ENCODE peak calls at places on chromosomes 12 and 14, in nine cellular contexts. W, Q, T, P, B, D, X, V and N are unnamed samples. For H3K4me1, the result is how much of the 10 kb centered on the place peaks cover.

GRCh38 chr12:122834921-122835692 is at the start of gene HIP1R:
- DNase-seq in B (peak), D (peak), Q (peak), P (peak), X (no peak), V (no peak), W (peak), T (peak), N (peak)

GRCh38 chr12:110741795-110742717 is 635 bp downstream of the PPP1CC start:
- DNase-seq in B (peak), Q (peak), X (peak), V (no peak), P (peak), W (no peak), D (no peak), T (peak), N (no peak)

GRCh38 chr12:108622425-108622824 is 11.3 kb downstream of the SELPLG start:
- DNase-seq in D (peak), B (no peak), P (peak), Q (no peak), W (peak), V (no peak), T (no peak), X (no peak), N (no peak)

GRCh38 chr12:67677166-67677565 is 28.6 kb downstream of the DYRK2 start:
- DNase-seq in V (no peak), T (no peak), B (no peak), X (no peak), Q (no peak), W (no peak), P (no peak), D (no peak), N (no peak)

GRCh38 chr12:7210642-7211151 is 21.2 kb downstream of the PEX5 start:
- DNase-seq in Q (peak), X (no peak), B (no peak), D (no peak), P (no peak), T (no peak), W (no peak), V (no peak), N (no peak)

GRCh38 chr12:3137268-3137761 is 60.1 kb downstream of the TSPAN9 start:
- DNase-seq in W (peak), Q (no peak), T (no peak), P (no peak), X (peak), D (no peak), B (no peak), V (no peak), N (peak)

GRCh38 chr12:19482036-19482435 is 42.7 kb downstream of the AEBP2 start:
- DNase-seq in T (no peak), W (no peak), X (no peak), V (no peak), P (no peak), D (no peak), Q (no peak), B (no peak), N (no peak)

GRCh38 chr12:14827043-14827442 is 13.1 kb upstream of the SMCO3 start:
- DNase-seq in D (no peak), P (no peak), X (no peak), T (no peak), B (no peak), V (no peak), Q (no peak), W (no peak), N (no peak)

GRCh38 chr12:70254846-70255245 is 11.6 kb downstream of the CNOT2 start:
- DNase-seq in T (no peak), Q (no peak), B (no peak), V (no peak), D (no peak), X (no peak), W (no peak), P (no peak), N (no peak)

GRCh38 chr14:68783408-68784297 is 9.2 kb downstream of the ZFP36L1 start:
- DNase-seq in T (peak), D (no peak), P (peak), Q (peak), W (no peak), X (peak), B (peak), V (no peak), N (no peak)

GRCh38 chr12:63164911-63165310 is 13.9 kb upstream of the AVPR1A start:
- DNase-seq in P (no peak), T (no peak), V (no peak), W (no peak), D (no peak), X (no peak), B (no peak), Q (no peak), N (peak)

GRCh38 chr14:35985504-35986218 is 159.5 kb downstream of the BRMS1L start:
- DNase-seq in V (peak), T (no peak), W (no peak), P (peak), D (no peak), X (no peak), B (no peak), Q (no peak), N (no peak)

GRCh38 chr12:80400591-80400991 is 43.4 kb upstream of the PTPRQ start:
- DNase-seq in D (no peak), V (no peak), B (no peak), X (no peak), P (no peak), Q (no peak), W (peak), T (no peak), N (no peak)

GRCh38 chr12:47194501-47194900 is 114.7 kb upstream of the AMIGO2 start:
- DNase-seq in Q (no peak), X (no peak), W (no peak), T (no peak), D (peak), P (no peak), B (no peak), V (no peak), N (no peak)

GRCh38 chr14:59224341-59224740 is 35.9 kb downstream of the DAAM1 start:
- DNase-seq in P (no peak), B (no peak), D (no peak), Q (no peak), V (no peak), W (no peak), X (no peak), T (no peak), N (no peak)

GRCh38 chr14:23577710-23578392 is 739 bp downstream of the JPH4 start:
- DNase-seq in P (no peak), Q (no peak), V (no peak), B (no peak), W (no peak), T (peak), X (no peak), D (no peak), N (no peak)

GRCh38 chr12:46492471-46493351 is 120.1 kb upstream of the SLC38A2 start:
- DNase-seq in Q (peak), D (no peak), V (no peak), T (no peak), P (peak), X (no peak), B (peak), W (peak), N (no peak)

GRCh38 chr12:75933136-75933535 is 98.4 kb downstream of the PHLDA1 start:
- DNase-seq in Q (no peak), D (no peak), T (no peak), P (peak), V (no peak), W (peak), B (no peak), X (no peak), N (no peak)

GRCh38 chr12:121089031-121089812 is 43.5 kb upstream of the P2RX7 start:
- DNase-seq in B (no peak), D (peak), W (no peak), Q (peak), X (peak), T (no peak), V (no peak), P (peak), N (no peak)

GRCh38 chr12:19872745-19873144 is 433.5 kb downstream of the AEBP2 start:
- DNase-seq in B (no peak), D (no peak), W (no peak), T (no peak), V (no peak), Q (no peak), X (no peak), P (no peak), N (no peak)

GRCh38 chr12:118330421-118331018 is 42.2 kb downstream of the TAOK3 start:
- DNase-seq in Q (no peak), D (peak), W (peak), T (no peak), P (no peak), V (no peak), X (no peak), B (no peak), N (no peak)

GRCh38 chr12:93783827-93784226 is 106.7 kb downstream of the CRADD start:
- DNase-seq in W (peak), D (no peak), P (no peak), V (no peak), B (no peak), T (no peak), Q (no peak), X (no peak), N (no peak)

GRCh38 chr14:78763746-78764145 is 593.6 kb downstream of the NRXN3 start:
- DNase-seq in P (no peak), V (no peak), W (no peak), B (no peak), T (no peak), Q (no peak), D (no peak), X (no peak), N (no peak)

GRCh38 chr12:120234643-120235368 is 30.7 kb downstream of the PXN start:
- DNase-seq in X (peak), D (peak), Q (peak), P (peak), T (peak), W (peak), V (no peak), B (peak), N (peak)

GRCh38 chr12:86526060-86526595 is 269.9 kb upstream of the MGAT4C start:
- DNase-seq in B (no peak), X (no peak), V (no peak), T (no peak), D (no peak), W (no peak), P (no peak), Q (no peak), N (no peak)

GRCh38 chr12:32181498-32182175 is 75.0 kb downstream of the BICD1 start:
- DNase-seq in X (no peak), W (no peak), Q (no peak), P (no peak), V (no peak), T (no peak), D (no peak), B (no peak), N (no peak)
- H3K27ac ChIP-seq in X (no peak), W (no peak), Q (no peak), P (no peak), V (no peak), T (no peak), D (no peak), B (no peak), N (peak)

GRCh38 chr14:72892879-72893635 is 844 bp downstream of the DPF3 start:
- DNase-seq in X (no peak), B (peak), P (no peak), Q (peak), V (no peak), T (peak), W (peak), D (peak), N (no peak)

GRCh38 chr14:72892103-72892878 is 1.6 kb downstream of the DPF3 start:
- DNase-seq in X (no peak), D (no peak), T (no peak), V (no peak), Q (no peak), B (peak), P (no peak), W (peak), N (peak)

GRCh38 chr14:72894323-72894622 is 372 bp upstream of the DPF3 start:
- DNase-seq in P (no peak), Q (no peak), W (no peak), D (no peak), B (no peak), X (no peak), V (no peak), T (no peak), N (no peak)

GRCh38 chr14:72894623-72895378 is 900 bp upstream of the DPF3 start:
- DNase-seq in B (peak), T (no peak), Q (peak), V (no peak), D (peak), P (no peak), X (no peak), W (peak), N (no peak)

DNA sequence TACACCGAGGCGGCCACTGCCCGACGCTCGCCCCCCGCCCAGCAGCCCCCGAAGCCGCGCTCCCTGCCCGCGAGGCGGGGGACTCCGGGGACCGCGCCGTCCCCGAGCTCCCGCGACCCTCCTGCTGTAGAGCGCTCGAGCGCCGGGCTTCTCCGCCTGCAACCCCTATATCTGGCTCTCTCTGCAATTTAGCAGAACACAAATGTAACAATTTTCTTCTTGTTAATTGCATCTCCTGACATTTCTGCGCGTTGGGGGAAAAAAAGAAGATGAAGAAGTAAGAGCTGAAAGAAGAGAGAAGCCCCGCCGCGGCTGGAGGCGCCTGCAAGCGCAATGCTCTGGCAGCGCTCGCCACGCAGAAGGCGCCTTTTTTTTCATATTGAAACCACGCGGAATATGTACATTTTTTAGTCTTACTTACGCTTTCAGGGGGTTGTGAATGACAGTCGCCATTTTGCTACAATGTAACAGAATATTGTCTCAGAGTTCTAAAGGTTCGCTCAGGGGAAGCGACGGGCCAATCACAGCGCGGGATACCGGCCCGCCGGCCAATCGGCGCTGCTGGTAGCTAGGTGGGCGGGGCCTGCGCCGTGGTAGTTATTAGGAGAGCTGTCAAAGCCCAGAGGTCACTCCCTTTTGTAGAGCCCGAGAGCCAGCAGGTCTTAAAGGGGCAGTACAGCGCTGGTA is at the start of gene DPF3:
- DNase-seq in P (peak), T (peak), X (peak), W (peak), B (peak), D (peak), Q (peak), V (peak), N (peak)
- TF ChIP-seq POLR2A in P (no peak), T (no peak), X (peak), W (peak), B (peak), D (no peak), Q (peak), V (no peak), N (peak)

GRCh38 chr14:49512571-49512970 is 73.6 kb downstream of the RPS29 start:
- DNase-seq in P (no peak), V (no peak), W (peak), Q (no peak), B (no peak), D (no peak), T (no peak), X (no peak), N (no peak)

GRCh38 chr14:49512147-49512551 is 74.0 kb downstream of the RPS29 start:
- DNase-seq in P (peak), Q (no peak), X (no peak), W (peak), B (no peak), V (no peak), D (no peak), T (no peak), N (no peak)

GRCh38 chr14:49506650-49507049 is 79.5 kb downstream of the RPS29 start:
- DNase-seq in P (no peak), T (no peak), Q (no peak), D (no peak), W (no peak), V (no peak), X (no peak), B (no peak), N (no peak)

GRCh38 chr14:49505026-49505766 is 81.0 kb downstream of the RPS29 start:
- DNase-seq in D (no peak), V (no peak), P (peak), B (no peak), Q (no peak), W (no peak), T (no peak), X (no peak), N (no peak)

DNA sequence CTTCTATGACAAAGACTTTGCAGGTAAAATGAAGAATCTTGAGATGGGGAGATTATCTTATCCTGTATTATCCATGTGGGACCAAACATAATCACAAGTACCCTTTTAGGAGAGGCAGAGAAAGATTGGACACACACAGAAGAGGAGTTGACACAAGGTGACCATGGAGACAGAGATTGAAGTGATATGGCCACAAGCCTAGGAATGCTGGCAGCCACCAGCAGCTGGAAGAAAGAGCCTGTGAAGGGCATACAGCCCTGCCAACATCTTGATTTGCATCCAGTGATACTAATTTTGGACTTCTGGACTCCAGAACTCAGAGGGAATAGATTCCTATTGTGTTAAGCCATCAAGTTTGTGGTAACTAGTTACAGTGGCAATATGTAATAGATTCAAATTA is 78.1 kb downstream of the RPS29 start:
- DNase-seq in V (no peak), X (no peak), P (no peak), D (no peak), Q (no peak), T (no peak), W (no peak), B (no peak), N (no peak)
- H3K4me1 ChIP-seq in V (under half), X (under half), P (under half), D (under half), Q (under half), T (under half), W (under half), B (under half), N (under half)

GRCh38 chr12:89354630-89354931 is 2.3 kb upstream of the DUSP6 start:
- DNase-seq in B (no peak), X (no peak), W (peak), T (no peak), P (peak), V (no peak), Q (peak), D (no peak), N (no peak)

GRCh38 chr12:89353823-89354629 is 1.7 kb upstream of the DUSP6 start:
- DNase-seq in W (peak), P (peak), Q (peak), X (peak), D (no peak), V (no peak), T (peak), B (peak), N (peak)

GRCh38 chr12:89355243-89356068 is 3.2 kb upstream of the DUSP6 start:
- DNase-seq in X (no peak), D (no peak), T (no peak), P (no peak), B (no peak), Q (no peak), V (no peak), W (no peak), N (no peak)

GRCh38 chr12:89357297-89357730 is 5.0 kb upstream of the DUSP6 start:
- DNase-seq in W (no peak), B (peak), V (no peak), T (no peak), D (no peak), X (no peak), Q (peak), P (no peak), N (no peak)

GRCh38 chr12:89356069-89356665 is 3.9 kb upstream of the DUSP6 start:
- DNase-seq in B (no peak), V (no peak), P (no peak), T (no peak), Q (no peak), D (no peak), X (no peak), W (no peak), N (no peak)
- H3K27ac ChIP-seq in B (peak), V (no peak), P (no peak), T (no peak), Q (peak), D (no peak), X (no peak), W (no peak), N (no peak)

DNA sequence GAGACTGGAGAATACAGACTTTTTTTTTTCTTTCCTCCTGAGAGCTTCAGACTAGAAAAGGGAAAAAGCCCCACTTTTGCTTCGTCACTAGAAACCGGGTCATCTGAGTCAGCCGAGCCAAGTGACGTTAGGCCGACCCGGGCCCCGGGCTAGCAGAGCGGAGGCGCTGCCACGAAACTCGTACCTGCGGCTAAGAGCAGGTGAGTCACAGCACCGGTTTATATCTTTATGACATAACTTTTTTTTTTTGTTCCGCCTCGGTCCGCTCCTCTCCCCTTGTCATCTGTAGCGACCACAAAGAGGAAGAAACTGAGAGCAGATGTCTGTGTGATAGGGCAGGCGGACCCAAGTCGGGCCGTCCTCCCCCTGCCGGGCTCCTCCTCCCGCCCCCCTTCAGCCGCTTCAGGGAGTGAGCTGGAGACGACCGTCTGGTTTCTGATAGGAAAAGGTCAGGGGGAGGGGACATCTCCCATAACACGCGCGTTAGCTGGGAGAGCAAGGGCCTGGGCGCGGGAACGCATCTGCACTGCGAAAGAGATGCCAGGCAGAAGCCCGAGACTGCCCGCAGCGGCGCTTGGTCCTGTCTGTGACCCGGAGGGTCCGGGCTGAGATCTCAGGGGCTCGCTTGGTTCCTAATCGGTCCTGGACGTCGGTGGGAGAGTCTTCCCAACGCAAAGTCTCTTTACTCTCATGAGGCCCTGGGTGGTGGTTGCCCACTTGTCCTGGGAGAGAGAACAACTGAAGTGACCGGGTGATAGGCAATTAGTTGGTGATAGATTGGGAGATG is 573 bp downstream of the TTC6 start:
- DNase-seq in B (peak), Q (peak), W (no peak), D (peak), P (peak), V (no peak), T (no peak), X (no peak), N (no peak)
- TF ChIP-seq POLR2A in B (no peak), Q (peak), W (no peak), D (peak), P (peak), V (no peak), T (no peak), X (no peak), N (no peak)

GRCh38 chr14:20490563-20490962 is 14.8 kb upstream of the RNASE10 start:
- DNase-seq in D (no peak), X (no peak), T (no peak), V (no peak), B (no peak), W (no peak), Q (no peak), P (no peak), N (no peak)

GRCh38 chr14:20494935-20495766 is 10.2 kb upstream of the RNASE10 start:
- DNase-seq in B (no peak), Q (no peak), V (no peak), P (no peak), W (peak), D (no peak), X (no peak), T (no peak), N (no peak)

GRCh38 chr14:20492486-20492885 is 12.9 kb upstream of the RNASE10 start:
- DNase-seq in D (no peak), X (no peak), Q (no peak), T (no peak), B (no peak), V (no peak), P (no peak), W (no peak), N (no peak)

GRCh38 chr14:20489093-20489994 is 16.0 kb upstream of the RNASE10 start:
- DNase-seq in P (no peak), W (no peak), T (no peak), B (no peak), D (no peak), Q (no peak), V (peak), X (no peak), N (no peak)

GRCh38 chr14:20493634-20494033 is 11.7 kb upstream of the RNASE10 start:
- DNase-seq in P (no peak), D (no peak), T (no peak), W (no peak), V (no peak), Q (no peak), B (no peak), X (no peak), N (no peak)
- H3K4me1 ChIP-seq in P (under half), D (under half), T (under half), W (under half), V (under half), Q (under half), B (under half), X (under half), N (under half)